ENCODE peak calls at places on chromosomes 7 and 10, in four cellular contexts. J is stomach, V is heart left ventricle, C is HAP-1. R is an unnamed sample. For H3K36me3, the result is how much of the 10 kb centered on the place peaks cover.

GRCh38 chr7:155466814-155467675 is 9.1 kb downstream of the EN2 start:
- DNase-seq in J (no peak), V (no peak), C (no peak), R (no peak)

GRCh38 chr10:114022292-114022691 is 21.4 kb upstream of the ADRB1 start:
- DNase-seq in J (no peak), V (peak), C (no peak), R (no peak)

GRCh38 chr7:138023618-138024333 is 21.9 kb upstream of the CREB3L2 start:
- DNase-seq in J (no peak), V (no peak), C (no peak), R (no peak)

GRCh38 chr10:101858723-101859500 is 15.3 kb upstream of the KCNIP2 start:
- DNase-seq in J (no peak), V (no peak), C (no peak), R (no peak)

GRCh38 chr10:125411724-125412123 is 251.4 kb upstream of the CTBP2 start:
- DNase-seq in J (no peak), V (no peak), C (no peak), R (no peak)

GRCh38 chr7:47520408-47520807 is 61.5 kb downstream of the TNS3 start:
- DNase-seq in J (no peak), V (peak), C (no peak), R (no peak)

GRCh38 chr7:74183653-74184450 is 9.7 kb downstream of the EIF4H start:
- DNase-seq in J (no peak), V (no peak), C (peak), R (no peak)

GRCh38 chr7:139658919-139659675 is 118.7 kb downstream of the HIPK2 start:
- DNase-seq in J (no peak), V (no peak), C (no peak), R (no peak)

GRCh38 chr10:31299119-31299518 is 19.9 kb upstream of the ZEB1 start:
- DNase-seq in J (no peak), V (no peak), C (no peak), R (no peak)

GRCh38 chr7:35248576-35249536 is 5.0 kb downstream of the TBX20 start:
- DNase-seq in J (no peak), V (no peak), C (no peak), R (no peak)

GRCh38 chr7:78019457-78020130 is 221.0 kb downstream of the PHTF2 start:
- DNase-seq in J (peak), V (peak), C (peak), R (no peak)

GRCh38 chr7:43469051-43469450 is 113.9 kb upstream of the STK17A start:
- DNase-seq in J (no peak), V (no peak), C (no peak), R (no peak)

GRCh38 chr7:155465761-155466141 is 7.8 kb downstream of the EN2 start:
- DNase-seq in J (no peak), V (no peak), C (no peak), R (no peak)

GRCh38 chr7:22660293-22660692 is 66.7 kb upstream of the IL6 start:
- DNase-seq in J (no peak), V (no peak), C (no peak), R (no peak)

GRCh38 chr7:155002411-155003214 is at the start of gene PAXIP1:
- DNase-seq in J (peak), V (peak), C (peak), R (no peak)

GRCh38 chr7:107609861-107610260 is 29.8 kb downstream of the BCAP29 start:
- DNase-seq in J (no peak), V (no peak), C (no peak), R (no peak)

GRCh38 chr7:19117870-19118608 is 603 bp upstream of the TWIST1 start:
- DNase-seq in J (no peak), V (no peak), C (peak), R (no peak)

GRCh38 chr7:19119372-19119771 is 1.9 kb upstream of the TWIST1 start:
- DNase-seq in J (no peak), V (no peak), C (no peak), R (no peak)

GRCh38 chr7:19116121-19117080 is 1.0 kb downstream of the TWIST1 start:
- DNase-seq in J (no peak), V (peak), C (peak), R (no peak)

GRCh38 chr7:19118896-19119301 is 1.5 kb upstream of the TWIST1 start:
- DNase-seq in J (no peak), V (no peak), C (no peak), R (no peak)

GRCh38 chr7:19117081-19117869 is at the start of gene TWIST1:
- DNase-seq in J (no peak), V (peak), C (peak), R (no peak)
- H3K4me3 ChIP-seq in J (peak), V (peak), C (peak), R (peak)

GRCh38 chr7:32587431-32587948 is 92.2 kb downstream of the AVL9 start:
- DNase-seq in J (no peak), V (peak), C (no peak), R (no peak)

GRCh38 chr7:32582036-32582435 is 86.7 kb downstream of the AVL9 start:
- DNase-seq in J (no peak), V (no peak), C (no peak), R (no peak)

GRCh38 chr7:32580646-32581045 is 85.4 kb downstream of the AVL9 start:
- DNase-seq in J (no peak), V (no peak), C (no peak), R (no peak)

GRCh38 chr7:32586291-32587221 is 91.3 kb downstream of the AVL9 start:
- DNase-seq in J (no peak), V (peak), C (no peak), R (no peak)

GRCh38 chr7:32583791-32584190 is 88.5 kb downstream of the AVL9 start:
- DNase-seq in J (no peak), V (no peak), C (no peak), R (no peak)
- H3K36me3 ChIP-seq in J (half or more), V (half or more), C (half or more), R (under half)

GRCh38 chr7:96996111-96996936 is 9.0 kb upstream of the DLX6 start:
- DNase-seq in J (no peak), V (no peak), C (peak), R (no peak)
- H3K4me3 ChIP-seq in J (no peak), V (no peak), C (no peak), R (no peak)

GRCh38 chr10:104259999-104260774 is 5.5 kb downstream of the GSTO1 start:
- DNase-seq in J (no peak), V (peak), C (no peak), R (no peak)

GRCh38 chr10:104264783-104265182 is 4.2 kb upstream of the GSTO2 start:
- DNase-seq in J (no peak), V (no peak), C (no peak), R (no peak)

GRCh38 chr10:104259456-104259855 is 4.8 kb downstream of the GSTO1 start:
- DNase-seq in J (no peak), V (no peak), C (no peak), R (no peak)

GRCh38 chr10:104260775-104261115 is 6.1 kb downstream of the GSTO1 start:
- DNase-seq in J (no peak), V (no peak), C (no peak), R (no peak)

DNA sequence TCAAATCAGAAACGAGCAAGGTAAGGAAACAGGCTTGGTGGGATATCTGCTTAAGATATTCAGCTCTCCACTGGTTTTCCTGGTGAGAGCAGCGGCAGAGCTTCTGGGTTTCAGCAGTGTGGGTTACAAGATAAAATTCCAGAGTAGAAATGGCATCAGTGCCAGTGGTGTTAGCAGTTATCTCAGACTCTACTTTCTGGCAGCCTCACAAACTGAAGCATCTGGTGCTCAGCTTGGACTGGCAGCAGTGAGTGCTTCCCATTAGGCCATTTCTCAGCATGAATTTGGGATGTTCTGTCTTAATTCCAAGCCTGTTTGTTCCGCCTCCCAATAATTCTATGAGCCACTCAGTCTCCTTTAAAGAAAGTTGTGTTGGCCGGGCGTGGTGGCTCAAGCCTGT is 6.9 kb upstream of the GSTO2 start:
- DNase-seq in J (no peak), V (peak), C (no peak), R (no peak)
- H3K36me3 ChIP-seq in J (half or more), V (half or more), C (half or more), R (under half)

GRCh38 chr7:128395748-128396147 is 14.0 kb downstream of the IMPDH1 start:
- DNase-seq in J (no peak), V (no peak), C (no peak), R (no peak)

GRCh38 chr7:128391805-128392204 is 18.0 kb downstream of the IMPDH1 start:
- DNase-seq in J (no peak), V (no peak), C (no peak), R (no peak)

GRCh38 chr7:128394904-128395496 is 14.8 kb downstream of the IMPDH1 start:
- DNase-seq in J (no peak), V (no peak), C (no peak), R (no peak)

GRCh38 chr7:128392446-128393327 is 17.1 kb downstream of the IMPDH1 start:
- DNase-seq in J (no peak), V (no peak), C (no peak), R (no peak)

DNA sequence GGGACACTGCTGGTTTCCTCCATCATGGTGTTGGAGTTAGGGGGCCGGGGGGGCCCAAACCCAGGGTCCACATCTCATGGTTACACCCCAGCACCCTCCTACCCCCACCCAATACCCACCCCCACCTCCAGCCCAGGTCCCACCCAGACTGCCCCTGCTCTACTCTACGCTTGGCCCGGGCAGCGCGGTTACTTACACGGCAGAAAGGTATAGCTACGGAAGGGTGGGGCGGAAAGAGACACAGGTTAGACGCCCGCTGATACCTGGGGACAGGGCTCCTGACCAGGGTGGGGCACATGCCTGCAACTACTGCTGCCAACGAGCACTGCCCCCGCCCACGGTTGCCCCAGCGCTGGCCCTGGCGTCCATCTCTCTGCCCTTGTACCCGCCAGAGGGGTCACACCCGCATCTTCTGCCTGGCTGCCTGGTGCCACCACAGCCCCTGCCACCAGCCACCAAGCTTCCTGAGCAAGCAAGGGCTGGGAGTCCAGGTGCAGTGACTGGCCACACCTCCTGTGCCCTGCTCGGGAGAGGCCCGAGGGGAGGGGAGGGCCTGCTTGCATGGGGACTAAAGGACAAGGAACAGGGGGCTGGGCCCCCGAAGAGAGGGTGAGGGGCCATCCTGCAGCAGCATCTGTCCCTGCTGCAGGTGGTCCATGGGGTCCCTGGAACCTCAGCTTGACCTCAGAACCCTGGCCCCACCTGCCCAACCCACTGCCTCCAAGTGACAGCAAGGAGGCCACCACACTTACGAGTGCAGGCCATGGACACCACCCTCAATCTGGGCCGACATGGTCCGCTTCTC is 16.1 kb downstream of the IMPDH1 start:
- DNase-seq in J (no peak), V (no peak), C (no peak), R (no peak)
- H3K4me3 ChIP-seq in J (no peak), V (no peak), C (no peak), R (no peak)

GRCh38 chr7:33940503-33940902 is 35.2 kb downstream of the BMPER start:
- DNase-seq in J (no peak), V (no peak), C (no peak), R (no peak)
- H3K36me3 ChIP-seq in J (under half), V (under half), C (under half), R (under half)

DNA sequence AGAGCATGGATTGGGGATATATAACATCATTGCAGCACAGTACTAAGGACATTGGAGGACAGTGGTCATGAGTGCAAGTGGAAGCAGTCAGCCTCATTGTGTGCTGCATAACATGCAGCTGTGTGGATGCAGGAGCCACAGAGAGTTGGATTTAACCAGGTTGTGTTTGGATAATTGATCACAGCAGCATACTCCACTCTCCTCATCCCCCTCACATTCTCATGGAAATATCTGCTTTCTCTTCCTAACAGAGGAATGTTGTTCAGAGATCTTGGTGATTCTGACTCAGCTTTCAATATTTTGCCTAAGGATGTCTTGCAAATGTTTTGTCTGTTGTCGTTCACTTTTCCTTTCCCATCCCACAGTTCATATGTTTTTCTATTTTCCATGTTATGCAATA is 31.8 kb upstream of the LSM8 start:
- DNase-seq in J (no peak), V (no peak), C (no peak), R (no peak)
- H3K4me3 ChIP-seq in J (no peak), V (no peak), C (no peak), R (no peak)

R was measured in iPS DF 6.9.